ENCODE peak calls at places on chromosome 7, in five cellular contexts. B is T-helper 2 cell, N is AG09309, P is mammary epithelial cell, O is NCI-H1092. U is an unnamed sample.

GRCh38 chr7:157863906-157864810 is 527.4 kb downstream of the DNAJB6 start:
- DNase-seq in B (no peak), N (no peak), P (no peak), O (no peak), U (no peak)

GRCh38 chr7:42611961-42612360 is 299.9 kb downstream of the C7orf25 start:
- DNase-seq in B (no peak), N (no peak), P (no peak), O (no peak), U (no peak)

GRCh38 chr7:53358301-53358700 is 322.9 kb downstream of the POM121L12 start:
- DNase-seq in B (no peak), N (no peak), P (no peak), O (no peak), U (no peak)

GRCh38 chr7:92904292-92905131 is 68.1 kb upstream of the CDK6 start:
- DNase-seq in B (peak; percentile 57), N (peak; percentile 76), P (peak; percentile 98), O (no peak), U (peak; percentile 50)

GRCh38 chr7:44147026-44147881 is 6.1 kb upstream of the MYL7 start:
- DNase-seq in B (no peak), N (no peak), P (no peak), O (no peak), U (no peak)

GRCh38 chr7:154183946-154184345 is 131.7 kb downstream of the DPP6 start:
- DNase-seq in B (no peak), N (no peak), P (no peak), O (no peak), U (no peak)

GRCh38 chr7:20991544-20991943 is 204.9 kb upstream of the SP8 start:
- DNase-seq in B (no peak), N (no peak), P (peak; percentile 9), O (no peak), U (no peak)

GRCh38 chr7:27680610-27681009 is 17.9 kb upstream of the HIBADH start:
- DNase-seq in B (no peak), N (no peak), P (no peak), O (no peak), U (no peak)

GRCh38 chr7:39651262-39651661 is 27.9 kb downstream of the RALA start:
- DNase-seq in B (no peak), N (peak; percentile 28), P (no peak), O (no peak), U (no peak)

GRCh38 chr7:121020652-121021051 is 32.1 kb downstream of the CPED1 start:
- DNase-seq in B (no peak), N (peak; percentile 21), P (peak; percentile 63), O (no peak), U (no peak)

GRCh38 chr7:99386584-99387238 is 12.2 kb downstream of the ARPC1B start:
- DNase-seq in B (peak; percentile 24), N (no peak), P (no peak), O (no peak), U (peak; percentile 32)

GRCh38 chr7:38681882-38682281 is 50.7 kb upstream of the AMPH start:
- DNase-seq in B (no peak), N (no peak), P (no peak), O (peak; percentile 94), U (no peak)

GRCh38 chr7:130814753-130815152 is 80.7 kb upstream of the KLF14 start:
- DNase-seq in B (no peak), N (peak; percentile 10), P (peak; percentile 20), O (no peak), U (no peak)

GRCh38 chr7:146773506-146773905 is 656.9 kb downstream of the CNTNAP2 start:
- DNase-seq in B (no peak), N (no peak), P (no peak), O (no peak), U (no peak)

GRCh38 chr7:132351858-132352539 is 224.3 kb downstream of the PLXNA4 start:
- DNase-seq in B (no peak), N (no peak), P (no peak), O (no peak), U (no peak)

GRCh38 chr7:66070222-66070621 is 5.4 kb upstream of the ASL start:
- DNase-seq in B (no peak), N (no peak), P (peak; percentile 42), O (no peak), U (no peak)

GRCh38 chr7:464712-465461 is 54.8 kb downstream of the PDGFA start:
- DNase-seq in B (no peak), N (peak; percentile 55), P (no peak), O (no peak), U (no peak)

GRCh38 chr7:18459439-18459838 is 36.1 kb upstream of the HDAC9 start:
- DNase-seq in B (no peak), N (no peak), P (peak; percentile 11), O (peak; percentile 7), U (no peak)

GRCh38 chr7:2445898-2446555 is 30.2 kb downstream of the GRIFIN start:
- DNase-seq in B (no peak), N (no peak), P (no peak), O (no peak), U (no peak)

GRCh38 chr7:151777913-151778670 is 98.8 kb downstream of the PRKAG2 start:
- DNase-seq in B (no peak), N (no peak), P (no peak), O (no peak), U (no peak)

GRCh38 chr7:25496394-25497103 is 268.3 kb upstream of the NPVF start:
- DNase-seq in B (no peak), N (no peak), P (no peak), O (peak; percentile 52), U (no peak)

GRCh38 chr7:5282464-5283316 is at the start of gene SLC29A4:
- DNase-seq in B (no peak), N (no peak), P (no peak), O (peak; percentile 26), U (no peak)

GRCh38 chr7:38027884-38028455 is 107.5 kb downstream of the EPDR1 start:
- DNase-seq in B (no peak), N (no peak), P (no peak), O (no peak), U (no peak)

GRCh38 chr7:28123752-28124151 is 56.8 kb downstream of the JAZF1 start:
- DNase-seq in B (no peak), N (no peak), P (no peak), O (no peak), U (no peak)

GRCh38 chr7:51817694-51818093 is 501.1 kb upstream of the COBL start:
- DNase-seq in B (no peak), N (no peak), P (no peak), O (no peak), U (no peak)

GRCh38 chr7:128247640-128248194 is 6.6 kb downstream of the LEP start:
- DNase-seq in B (no peak), N (no peak), P (peak; percentile 44), O (no peak), U (no peak)

GRCh38 chr7:116271161-116271979 is 61.0 kb downstream of the TES start:
- DNase-seq in B (no peak), N (peak; percentile 31), P (no peak), O (no peak), U (no peak)

GRCh38 chr7:25762511-25763119 is 389.4 kb upstream of the NFE2L3 start:
- DNase-seq in B (no peak), N (no peak), P (no peak), O (no peak), U (no peak)

GRCh38 chr7:95993420-95993819 is 221.1 kb downstream of the DYNC1I1 start:
- DNase-seq in B (no peak), N (no peak), P (no peak), O (no peak), U (no peak)

GRCh38 chr7:95871078-95871848 is 98.9 kb downstream of the DYNC1I1 start:
- DNase-seq in B (no peak), N (peak; percentile 5), P (peak; percentile 34), O (peak; percentile 68), U (no peak)

GRCh38 chr7:117784315-117784714 is 88.9 kb downstream of the CTTNBP2 start:
- DNase-seq in B (no peak), N (no peak), P (no peak), O (no peak), U (no peak)

GRCh38 chr7:44633254-44634186 is 27.1 kb downstream of the OGDH start:
- DNase-seq in B (peak; percentile 90), N (peak; percentile 94), P (peak; percentile 97), O (no peak), U (peak; percentile 59)

GRCh38 chr7:155685070-155685790 is 40.8 kb downstream of the RBM33 start:
- DNase-seq in B (no peak), N (no peak), P (no peak), O (no peak), U (no peak)

GRCh38 chr7:82559203-82559805 is 115.7 kb upstream of the CACNA2D1 start:
- DNase-seq in B (no peak), N (no peak), P (peak; percentile 40), O (peak; percentile 98), U (no peak)

U was measured in effector CD4-positive, alpha-beta T cell.